ENCODE peak calls at places on chromosomes 2 and 18, in four cellular contexts. G is IMR-90, K is K562, M is H1. D is an unnamed sample.

GRCh38 chr2:10717630-10718029 is 3.8 kb upstream of the ATP6V1C2 start:
- DNase-seq in G (peak; percentile 61), K (no peak), M (no peak), D (no peak)

GRCh38 chr18:72672364-72673151 is 128.4 kb upstream of the CBLN2 start:
- DNase-seq in G (peak; percentile 11), K (peak; percentile 10), M (no peak), D (no peak)

GRCh38 chr18:67282796-67283195 is 233.7 kb downstream of the DSEL start:
- DNase-seq in G (peak; percentile 11), K (no peak), M (no peak), D (no peak)

GRCh38 chr18:35203001-35203553 is 37.8 kb upstream of the ZNF397 start:
- DNase-seq in G (no peak), K (no peak), M (no peak), D (no peak)

GRCh38 chr18:4060427-4061281 is 394.5 kb downstream of the DLGAP1 start:
- DNase-seq in G (no peak), K (no peak), M (no peak), D (no peak)

GRCh38 chr2:120873958-120874357 is 138.3 kb downstream of the GLI2 start:
- DNase-seq in G (no peak), K (no peak), M (no peak), D (no peak)

GRCh38 chr18:54335638-54336173 is 22.0 kb downstream of the STARD6 start:
- DNase-seq in G (no peak), K (no peak), M (no peak), D (no peak)

GRCh38 chr2:209321581-209321980 is 102.3 kb upstream of the MAP2 start:
- DNase-seq in G (no peak), K (no peak), M (no peak), D (no peak)

GRCh38 chr2:20650412-20650879 is 452 bp downstream of the HS1BP3 start:
- DNase-seq in G (peak; percentile 38), K (no peak), M (no peak), D (no peak)

GRCh38 chr2:99975386-99975785 is 167.0 kb downstream of the AFF3 start:
- DNase-seq in G (peak; percentile 87), K (no peak), M (no peak), D (no peak)

GRCh38 chr2:109321570-109321969 is 192.6 kb downstream of the SH3RF3 start:
- DNase-seq in G (peak; percentile 69), K (no peak), M (no peak), D (no peak)

GRCh38 chr18:36593001-36593400 is 235.8 kb downstream of the TPGS2 start:
- DNase-seq in G (peak; percentile 15), K (no peak), M (no peak), D (no peak)

GRCh38 chr2:205680067-205680466 is 2.2 kb upstream of the NRP2 start:
- DNase-seq in G (peak; percentile 92), K (peak; percentile 48), M (peak; percentile 89), D (no peak)

GRCh38 chr2:162092656-162093556 is 18.9 kb upstream of the DPP4 start:
- DNase-seq in G (peak; percentile 96), K (no peak), M (no peak), D (no peak)

GRCh38 chr18:59035591-59035990 is 104.1 kb upstream of the SEC11C start:
- DNase-seq in G (no peak), K (no peak), M (no peak), D (no peak)

GRCh38 chr2:46547223-46548102 is 68.1 kb downstream of the TMEM247 start:
- DNase-seq in G (no peak), K (no peak), M (no peak), D (no peak)

DNA sequence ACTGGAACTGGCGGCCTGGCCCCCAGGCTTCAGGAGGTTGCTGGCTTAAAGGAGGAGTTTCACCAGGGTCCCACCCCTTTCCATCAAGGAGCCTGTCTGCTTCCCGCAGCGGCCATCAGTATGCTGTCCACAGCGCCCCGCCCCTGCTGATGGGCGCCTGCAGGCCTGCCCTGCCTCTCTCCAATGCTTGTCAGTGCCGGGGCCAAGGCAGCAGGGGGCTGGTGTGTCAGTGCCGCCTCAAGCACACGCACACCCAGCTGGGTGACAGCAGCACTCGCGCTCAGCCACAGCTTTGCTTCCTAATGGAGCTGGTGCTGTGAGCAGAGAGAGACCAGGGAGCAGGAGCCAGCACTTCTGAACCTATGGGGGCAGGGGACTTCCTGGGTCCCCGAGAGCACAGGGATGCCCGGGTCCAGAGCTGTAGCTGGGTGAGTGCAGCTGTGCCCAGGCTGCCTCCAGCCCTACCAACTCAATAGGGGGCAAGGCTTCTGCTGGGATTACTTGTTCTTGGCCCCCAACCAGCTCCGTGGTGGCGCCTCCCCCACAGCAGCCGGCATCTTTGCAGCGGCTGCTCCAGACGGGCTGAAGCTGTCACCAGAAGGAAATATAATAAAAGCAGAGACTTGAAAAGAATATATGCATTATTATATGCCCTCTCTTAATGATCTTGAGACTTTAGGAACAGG is 377.2 kb upstream of the LRATD1 start:
- DNase-seq in G (no peak), K (no peak), M (peak; percentile 15), D (no peak)
- TF ChIP-seq CHD1 in G (no peak), K (no peak), M (no peak), D (no peak)

GRCh38 chr2:115034801-115035200 is 592.4 kb downstream of the DPP10 start:
- DNase-seq in G (no peak), K (no peak), M (no peak), D (no peak)

GRCh38 chr2:115036818-115037217 is 594.4 kb downstream of the DPP10 start:
- DNase-seq in G (no peak), K (no peak), M (no peak), D (no peak)
- TF ChIP-seq CHD1 in G (no peak), K (no peak), M (no peak), D (no peak)

GRCh38 chr2:75407038-75407530 is 153.7 kb downstream of the EVA1A start:
- DNase-seq in G (no peak), K (no peak), M (no peak), D (no peak)

GRCh38 chr2:75405000-75405399 is 155.7 kb downstream of the EVA1A start:
- DNase-seq in G (no peak), K (no peak), M (no peak), D (no peak)

GRCh38 chr2:75406138-75406537 is 154.6 kb downstream of the EVA1A start:
- DNase-seq in G (no peak), K (no peak), M (no peak), D (no peak)

DNA sequence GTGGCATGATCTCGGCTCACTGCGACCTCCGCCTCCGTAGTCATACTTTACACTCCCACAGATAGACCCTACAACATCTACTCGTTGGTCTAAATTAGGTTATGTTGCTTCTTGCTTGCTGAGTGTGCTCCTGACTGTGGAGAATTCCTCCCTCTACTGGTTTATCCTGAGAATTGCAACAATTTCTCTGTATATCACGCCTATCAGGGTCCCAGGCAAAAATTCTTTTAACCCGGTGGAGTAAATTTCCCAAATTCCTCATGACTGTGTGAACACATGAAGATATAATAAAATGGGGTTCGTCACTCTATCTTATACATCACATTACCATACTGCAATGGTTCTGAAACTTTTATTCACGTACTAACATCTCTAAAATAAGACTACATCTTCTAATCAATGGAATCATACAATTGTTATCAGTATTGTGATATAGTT is 156.7 kb downstream of the EVA1A start:
- DNase-seq in G (peak; percentile 59), K (peak; percentile 33), M (peak; percentile 21), D (peak; percentile 36)
- TF ChIP-seq CHD1 in G (no peak), K (no peak), M (no peak), D (no peak)

GRCh38 chr18:68449292-68449691 is 265.6 kb downstream of the TMX3 start:
- DNase-seq in G (peak; percentile 86), K (no peak), M (no peak), D (no peak)

GRCh38 chr18:68455229-68455603 is 259.7 kb downstream of the TMX3 start:
- DNase-seq in G (no peak), K (no peak), M (no peak), D (no peak)

GRCh38 chr18:68456985-68457384 is 257.9 kb downstream of the TMX3 start:
- DNase-seq in G (peak; percentile 50), K (no peak), M (no peak), D (no peak)

GRCh38 chr18:68459968-68460367 is 254.9 kb downstream of the TMX3 start:
- DNase-seq in G (no peak), K (no peak), M (no peak), D (no peak)

DNA sequence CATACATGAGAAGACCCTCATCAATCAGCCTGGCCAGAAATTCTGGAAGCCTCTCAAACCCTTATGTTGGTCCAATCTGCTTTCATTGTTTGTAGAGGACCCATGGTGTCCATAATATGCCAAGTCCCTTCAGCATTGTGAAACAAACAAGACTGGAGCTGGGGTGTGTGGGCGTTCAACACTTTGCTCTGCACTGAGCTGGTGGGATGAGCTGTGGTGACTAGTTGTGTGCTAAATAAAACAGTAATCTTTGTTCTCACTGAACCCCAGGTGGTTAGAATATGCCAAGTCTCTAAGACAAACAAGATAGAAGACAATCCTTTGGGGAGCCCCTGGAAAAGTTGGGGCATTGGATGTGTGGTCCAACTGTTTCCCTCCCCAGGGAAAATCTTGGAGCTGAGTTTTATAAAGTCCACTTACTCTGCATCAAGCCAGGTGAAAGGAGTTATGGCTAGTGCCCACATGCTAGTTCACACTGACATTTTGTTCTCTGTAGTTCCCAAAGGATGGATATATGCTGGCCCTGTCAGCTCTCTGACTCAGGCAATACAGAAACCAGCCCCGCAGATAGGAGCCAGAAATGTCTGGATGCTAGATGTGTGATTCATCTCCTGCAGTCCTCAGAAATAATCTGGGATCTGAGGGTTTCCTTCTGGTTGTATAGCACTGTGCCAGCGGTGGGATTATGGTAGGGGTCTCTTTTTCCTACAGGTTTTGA is 260.2 kb downstream of the TMX3 start:
- DNase-seq in G (peak; percentile 84), K (no peak), M (no peak), D (no peak)
- TF ChIP-seq CHD1 in G (no peak), K (no peak), M (no peak), D (no peak)

D was measured in GM12878.